ENCODE peak calls at places on chromosomes 5 and 9, in four cellular contexts. A is RWPE2, I is left cardiac atrium, S is left lung. X is an unnamed sample.

GRCh38 chr9:107239474-107239873 is 43.6 kb upstream of the RAD23B start:
- ATAC-seq in A (peak), I (peak), S (peak), X (peak)

GRCh38 chr5:14357861-14358260 is 214.7 kb downstream of the TRIO start:
- ATAC-seq in A (no peak), I (peak), S (no peak), X (peak)

GRCh38 chr5:66849803-66850202 is 253.6 kb downstream of the MAST4 start:
- ATAC-seq in A (peak), I (peak), S (no peak), X (peak)

GRCh38 chr5:158943057-158943456 is 156.7 kb downstream of the EBF1 start:
- ATAC-seq in A (peak), I (peak), S (no peak), X (peak)

GRCh38 chr9:7300484-7300883 is 499.1 kb downstream of the DMAC1 start:
- ATAC-seq in A (no peak), I (no peak), S (no peak), X (no peak)

GRCh38 chr5:140497897-140498296 is 49.6 kb upstream of the EIF4EBP3 start:
- ATAC-seq in A (peak), I (no peak), S (peak), X (no peak)

GRCh38 chr5:109524555-109524954 is 114.8 kb upstream of the PJA2 start:
- ATAC-seq in A (no peak), I (no peak), S (no peak), X (no peak)

GRCh38 chr5:61675015-61675692 is 343.1 kb downstream of the ZSWIM6 start:
- ATAC-seq in A (no peak), I (no peak), S (no peak), X (no peak)

GRCh38 chr5:154265197-154265578 is 74.7 kb downstream of the GALNT10 start:
- ATAC-seq in A (no peak), I (no peak), S (no peak), X (no peak)

GRCh38 chr5:31866166-31866565 is 227.2 kb downstream of the PDZD2 start:
- ATAC-seq in A (no peak), I (no peak), S (no peak), X (no peak)

GRCh38 chr9:70566743-70567142 is 152.3 kb upstream of the KLF9 start:
- ATAC-seq in A (no peak), I (no peak), S (no peak), X (no peak)

GRCh38 chr5:27612161-27612560 is 573.8 kb upstream of the CDH9 start:
- ATAC-seq in A (no peak), I (no peak), S (no peak), X (no peak)

GRCh38 chr5:163790497-163790896 is 285.1 kb downstream of the MAT2B start:
- ATAC-seq in A (peak), I (no peak), S (peak), X (no peak)

GRCh38 chr9:92609142-92609500 is 60.8 kb downstream of the IPPK start:
- ATAC-seq in A (peak), I (no peak), S (peak), X (no peak)

GRCh38 chr5:16906255-16906654 is 29.8 kb downstream of the MYO10 start:
- ATAC-seq in A (peak), I (no peak), S (no peak), X (no peak)

GRCh38 chr5:150129813-150130492 is 25.7 kb downstream of the PDGFRB start:
- ATAC-seq in A (peak), I (peak), S (peak), X (peak)

GRCh38 chr5:33306758-33307157 is 134.0 kb upstream of the TARS1 start:
- ATAC-seq in A (no peak), I (no peak), S (peak), X (no peak)

GRCh38 chr9:120941046-120941770 is 14.6 kb upstream of the TRAF1 start:
- ATAC-seq in A (peak), I (peak), S (no peak), X (peak)

GRCh38 chr5:171424726-171425125 is 5.3 kb downstream of the FGF18 start:
- ATAC-seq in A (no peak), I (no peak), S (peak), X (no peak)

GRCh38 chr5:143086851-143087637 is 316.4 kb downstream of the NR3C1 start:
- ATAC-seq in A (peak), I (peak), S (peak), X (peak)

GRCh38 chr9:87494970-87495471 is 2.6 kb upstream of the DAPK1 start:
- ATAC-seq in A (no peak), I (no peak), S (no peak), X (no peak)

GRCh38 chr5:169003721-169004481 is 297.0 kb downstream of the SLIT3 start:
- ATAC-seq in A (no peak), I (peak), S (no peak), X (no peak)

GRCh38 chr9:82488702-82489578 is 500.4 kb downstream of the SPATA31D1 start:
- ATAC-seq in A (peak), I (peak), S (peak), X (peak)

GRCh38 chr5:174424219-174425053 is 299.9 kb upstream of the MSX2 start:
- ATAC-seq in A (no peak), I (no peak), S (no peak), X (no peak)

GRCh38 chr9:87581949-87582637 is 84.4 kb downstream of the DAPK1 start:
- ATAC-seq in A (no peak), I (peak), S (peak), X (no peak)

GRCh38 chr9:79362100-79363081 is 209.4 kb upstream of the TLE4 start:
- ATAC-seq in A (peak), I (no peak), S (no peak), X (peak)

GRCh38 chr5:165423697-165424299 is 1918.4 kb downstream of the MAT2B start:
- ATAC-seq in A (no peak), I (no peak), S (no peak), X (no peak)

GRCh38 chr5:144638802-144639201 is 468.1 kb downstream of the KCTD16 start:
- ATAC-seq in A (no peak), I (no peak), S (no peak), X (no peak)

GRCh38 chr5:135188233-135188909 is 154.3 kb upstream of the PITX1 start:
- ATAC-seq in A (no peak), I (no peak), S (no peak), X (no peak)

GRCh38 chr5:108788142-108788541 is 40.4 kb downstream of the FER start:
- ATAC-seq in A (peak), I (peak), S (peak), X (peak)

GRCh38 chr9:123373447-123373923 is 17.5 kb downstream of the CRB2 start:
- ATAC-seq in A (no peak), I (no peak), S (no peak), X (no peak)

X was measured in esophagus mucosa.